ENCODE peak calls at places on chromosomes 16 and 17, in eight cellular contexts. T is lung; O is thoracic aorta; X is suprapubic skin; H is OCI-LY7; F is CD8-positive, alpha-beta T cell; Z is CD4-positive, CD25-positive, alpha-beta regulatory T cell; R is sigmoid colon. C is an unnamed sample.

GRCh38 chr16:14041164-14041563 is 30.0 kb upstream of the MRTFB start:
- DNase-seq in Z (no peak), X (no peak), F (no peak), H (no peak), R (no peak), T (no peak), O (no peak), C (no peak)

GRCh38 chr17:5740937-5741336 is 156.6 kb upstream of the NLRP1 start:
- DNase-seq in F (no peak), O (no peak), X (no peak), Z (no peak), T (no peak), H (no peak), R (no peak), C (no peak)

GRCh38 chr16:81778861-81779539 is at the start of gene PLCG2:
- DNase-seq in Z (peak), F (peak), T (peak), X (peak), H (peak), R (peak), O (no peak), C (no peak)

GRCh38 chr17:14334919-14335318 is 34.0 kb downstream of the HS3ST3B1 start:
- DNase-seq in T (no peak), X (no peak), R (no peak), H (no peak), O (no peak), F (no peak), Z (no peak), C (no peak)

GRCh38 chr17:68592667-68593330 is 8.4 kb downstream of the FAM20A start:
- DNase-seq in O (no peak), H (no peak), X (no peak), Z (no peak), F (no peak), T (no peak), R (no peak), C (no peak)

GRCh38 chr17:74295625-74296547 is 21.9 kb downstream of the DNAI2 start:
- DNase-seq in O (no peak), H (no peak), F (no peak), R (no peak), T (no peak), Z (no peak), X (no peak), C (peak)

GRCh38 chr17:64653325-64653984 is 8.7 kb downstream of the SMURF2 start:
- DNase-seq in Z (no peak), X (no peak), T (no peak), O (no peak), R (no peak), F (no peak), H (no peak), C (no peak)

GRCh38 chr16:84357191-84357651 is 11.1 kb upstream of the ATP2C2 start:
- DNase-seq in F (no peak), O (no peak), R (no peak), T (no peak), Z (no peak), H (no peak), X (no peak), C (peak)

GRCh38 chr16:9050102-9050830 is 41.2 kb upstream of the HAPSTR1 start:
- DNase-seq in H (peak), X (no peak), T (no peak), Z (no peak), O (no peak), R (no peak), F (no peak), C (no peak)

GRCh38 chr17:17380156-17380925 is 77.2 kb downstream of the NT5M start:
- DNase-seq in H (no peak), T (no peak), O (no peak), R (no peak), Z (no peak), F (no peak), X (no peak), C (no peak)

GRCh38 chr17:34723875-34724274 is 144.5 kb downstream of the TMEM132E start:
- DNase-seq in O (no peak), H (no peak), X (no peak), R (no peak), F (no peak), T (no peak), Z (no peak), C (no peak)

GRCh38 chr17:39018267-39019134 is 51.3 kb upstream of the FBXO47 start:
- DNase-seq in X (no peak), F (no peak), R (no peak), T (no peak), Z (no peak), O (no peak), H (peak), C (no peak)

GRCh38 chr16:56297684-56298083 is 106.4 kb downstream of the GNAO1 start:
- DNase-seq in R (no peak), X (no peak), O (no peak), H (no peak), F (no peak), T (no peak), Z (no peak), C (no peak)

GRCh38 chr16:56295739-56296527 is 104.6 kb downstream of the GNAO1 start:
- DNase-seq in F (no peak), H (no peak), Z (no peak), X (no peak), T (no peak), R (no peak), O (no peak), C (no peak)

GRCh38 chr16:56301391-56301850 is 110.1 kb downstream of the GNAO1 start:
- DNase-seq in F (no peak), O (no peak), X (no peak), H (no peak), T (no peak), R (no peak), Z (no peak), C (no peak)

GRCh38 chr16:56300901-56301351 is 109.6 kb downstream of the GNAO1 start:
- DNase-seq in R (no peak), O (no peak), Z (no peak), H (no peak), X (no peak), F (no peak), T (no peak), C (no peak)

GRCh38 chr16:56298948-56299602 is 107.8 kb downstream of the GNAO1 start:
- DNase-seq in F (no peak), O (no peak), X (no peak), Z (no peak), H (no peak), T (no peak), R (peak), C (no peak)
- H3K27ac ChIP-seq in F (no peak), O (no peak), X (peak), Z (no peak), H (no peak), T (no peak), R (peak), C (no peak)

DNA sequence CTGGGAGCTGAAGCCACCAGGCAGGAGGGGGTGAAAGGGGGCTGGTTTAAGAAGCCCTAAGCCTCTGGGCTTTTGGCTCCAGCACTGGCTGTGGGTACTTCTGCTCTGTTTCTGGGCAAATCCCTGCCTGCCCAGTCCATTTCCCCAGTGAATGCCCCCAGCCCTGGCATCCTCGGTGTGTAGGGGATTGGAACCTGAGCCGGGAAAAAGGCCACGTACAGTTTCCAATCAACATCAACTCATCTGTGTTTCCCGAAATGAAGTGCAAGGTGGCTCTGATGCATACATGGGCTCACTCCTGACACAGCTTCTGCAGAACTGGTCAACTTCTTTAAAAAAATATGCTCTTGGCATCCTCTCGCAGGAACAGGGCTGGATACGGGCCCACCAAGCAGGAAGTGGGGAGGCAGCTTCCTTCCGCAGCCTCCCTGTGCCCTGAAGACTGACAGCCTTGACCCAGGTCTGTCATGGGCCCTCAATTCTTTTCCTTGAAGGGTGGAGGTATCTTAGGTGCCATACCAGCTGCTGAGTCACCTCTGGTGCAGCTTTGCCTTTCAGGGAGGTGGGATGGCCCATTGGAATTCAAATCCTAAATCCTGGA is 73.3 kb downstream of the N4BP1 start:
- DNase-seq in T (no peak), R (peak), X (no peak), F (peak), Z (no peak), O (no peak), H (no peak), C (no peak)
- H3K27ac ChIP-seq in T (no peak), R (peak), X (peak), F (no peak), Z (no peak), O (peak), H (no peak), C (peak)

GRCh38 chr17:75313941-75314550 is 24.8 kb upstream of the SLC25A19 start:
- DNase-seq in T (no peak), Z (no peak), H (no peak), O (no peak), R (peak), F (no peak), X (no peak), C (no peak)

GRCh38 chr17:75318211-75318610 is 29.0 kb upstream of the SLC25A19 start:
- DNase-seq in O (no peak), Z (no peak), R (no peak), H (no peak), T (no peak), F (no peak), X (no peak), C (no peak)

GRCh38 chr17:75316253-75316652 is 27.0 kb upstream of the SLC25A19 start:
- DNase-seq in X (no peak), T (no peak), Z (no peak), O (no peak), R (no peak), H (no peak), F (no peak), C (no peak)

GRCh38 chr17:75317671-75318070 is 28.4 kb upstream of the SLC25A19 start:
- DNase-seq in T (no peak), O (no peak), R (no peak), H (no peak), F (no peak), X (no peak), Z (no peak), C (no peak)

GRCh38 chr17:75315541-75316243 is 26.5 kb upstream of the SLC25A19 start:
- DNase-seq in R (no peak), F (no peak), Z (no peak), T (no peak), X (no peak), O (no peak), H (no peak), C (no peak)
- H3K27ac ChIP-seq in R (no peak), F (no peak), Z (no peak), T (no peak), X (no peak), O (no peak), H (peak), C (no peak)

GRCh38 chr16:10608687-10609409 is 28.4 kb upstream of the EMP2 start:
- DNase-seq in R (no peak), H (no peak), F (no peak), O (no peak), X (no peak), T (no peak), Z (no peak), C (no peak)
- H3K27ac ChIP-seq in R (peak), H (no peak), F (no peak), O (no peak), X (no peak), T (peak), Z (no peak), C (peak)

GRCh38 chr17:50268040-50268439 is 6.2 kb upstream of the TMEM92 start:
- DNase-seq in O (no peak), F (no peak), R (peak), T (no peak), X (no peak), Z (no peak), H (no peak), C (no peak)
- H3K27ac ChIP-seq in O (no peak), F (no peak), R (peak), T (no peak), X (no peak), Z (no peak), H (no peak), C (no peak)

GRCh38 chr17:72587773-72588511 is 467.1 kb downstream of the SOX9 start:
- DNase-seq in X (no peak), H (peak), F (no peak), R (no peak), Z (no peak), O (no peak), T (no peak), C (no peak)
- H3K27ac ChIP-seq in X (peak), H (no peak), F (no peak), R (no peak), Z (no peak), O (no peak), T (no peak), C (peak)